ENCODE peak calls at places on chromosomes 1 and 21, in eight cellular contexts. B, V, P, Q, X, T, G and O are unnamed samples.

GRCh38 chr1:102861247-102861646 is 247.1 kb downstream of the COL11A1 start:
- DNase-seq in T (no peak), V (no peak), P (no peak), X (no peak), B (no peak), G (no peak), Q (no peak), O (no peak)

GRCh38 chr1:165289556-165289955 is 67.0 kb downstream of the LMX1A start:
- DNase-seq in X (no peak), T (no peak), G (no peak), B (no peak), P (no peak), Q (no peak), V (no peak), O (no peak)

GRCh38 chr1:202046748-202047708 is 36.6 kb downstream of the ELF3 start:
- DNase-seq in X (no peak), Q (peak), V (no peak), T (peak), P (no peak), B (peak), G (no peak), O (no peak)

GRCh38 chr1:207824691-207825090 is 72.8 kb downstream of the CD46 start:
- DNase-seq in V (peak), T (no peak), X (no peak), P (no peak), Q (no peak), G (no peak), B (no peak), O (no peak)

GRCh38 chr1:200896571-200897187 is 2.0 kb downstream of the INAVA start:
- DNase-seq in X (no peak), Q (peak), G (no peak), V (no peak), B (peak), P (no peak), T (peak), O (peak)

GRCh38 chr1:24966724-24967346 is 36.8 kb upstream of the RUNX3 start:
- DNase-seq in B (no peak), X (no peak), P (no peak), Q (no peak), G (no peak), V (peak), T (peak), O (peak)

GRCh38 chr1:168603501-168604107 is 27.2 kb downstream of the XCL1 start:
- DNase-seq in B (peak), T (peak), P (no peak), V (peak), Q (peak), G (peak), X (peak), O (peak)

GRCh38 chr1:31665264-31665878 is 20.7 kb upstream of the PEF1 start:
- DNase-seq in B (no peak), V (no peak), G (no peak), T (no peak), P (no peak), Q (no peak), X (no peak), O (no peak)

GRCh38 chr1:167808690-167809089 is 86.9 kb downstream of the MPZL1 start:
- DNase-seq in G (no peak), T (no peak), P (no peak), V (no peak), Q (no peak), X (no peak), B (no peak), O (no peak)

GRCh38 chr1:54792686-54793282 is 8.3 kb downstream of the TTC22 start:
- DNase-seq in T (no peak), P (no peak), G (no peak), X (no peak), B (peak), V (peak), Q (no peak), O (no peak)

GRCh38 chr1:158323866-158324265 is 7.5 kb downstream of the CD1B start:
- DNase-seq in Q (no peak), P (no peak), B (no peak), T (no peak), X (no peak), G (no peak), V (no peak), O (no peak)

GRCh38 chr1:82065917-82066316 is 265.2 kb downstream of the ADGRL2 start:
- DNase-seq in V (no peak), P (no peak), X (no peak), B (no peak), G (no peak), T (no peak), Q (no peak), O (no peak)

GRCh38 chr1:232422098-232422497 is 207.8 kb downstream of the SIPA1L2 start:
- DNase-seq in V (no peak), B (no peak), Q (no peak), T (no peak), X (peak), P (no peak), G (no peak), O (no peak)

GRCh38 chr1:924619-925323 is 1.0 kb downstream of the SAMD11 start:
- DNase-seq in B (no peak), G (peak), T (no peak), X (peak), V (no peak), Q (peak), P (no peak), O (no peak)

GRCh38 chr1:86205741-86206140 is 49.2 kb upstream of the COL24A1 start:
- DNase-seq in P (no peak), T (no peak), G (no peak), X (no peak), V (no peak), Q (no peak), B (no peak), O (no peak)

GRCh38 chr1:211514030-211514754 is 22.2 kb upstream of the RD3 start:
- DNase-seq in T (peak), P (no peak), G (peak), X (peak), V (peak), B (peak), Q (peak), O (peak)

GRCh38 chr1:224707849-224708725 is 92.0 kb downstream of the CNIH3 start:
- DNase-seq in B (no peak), Q (no peak), X (no peak), G (no peak), V (no peak), T (no peak), P (no peak), O (no peak)

GRCh38 chr21:35206141-35207125 is 157.3 kb upstream of the RUNX1 start:
- DNase-seq in T (no peak), P (no peak), B (peak), V (no peak), G (no peak), Q (peak), X (peak), O (no peak)

GRCh38 chr1:23657659-23658275 is 33.8 kb upstream of the RPL11 start:
- DNase-seq in G (peak), T (peak), X (peak), Q (peak), B (no peak), V (no peak), P (no peak), O (no peak)

GRCh38 chr1:64393790-64394189 is 76.1 kb upstream of the CACHD1 start:
- DNase-seq in P (no peak), V (no peak), Q (no peak), B (no peak), G (no peak), X (no peak), T (no peak), O (no peak)

GRCh38 chr1:172220376-172220775 is 200.1 kb upstream of the C1orf105 start:
- DNase-seq in P (no peak), T (no peak), B (no peak), Q (no peak), V (no peak), G (no peak), X (no peak), O (no peak)

GRCh38 chr1:25030674-25031589 is 100.9 kb upstream of the RUNX3 start:
- DNase-seq in G (no peak), V (no peak), P (no peak), Q (no peak), B (no peak), X (no peak), T (no peak), O (no peak)

GRCh38 chr1:110240476-110241210 is 30.5 kb downstream of the KCNC4 start:
- DNase-seq in Q (peak), G (no peak), T (no peak), V (peak), P (no peak), X (no peak), B (no peak), O (peak)

GRCh38 chr1:245881767-245882391 is 625.2 kb downstream of the SMYD3 start:
- DNase-seq in X (no peak), T (no peak), B (no peak), G (no peak), P (no peak), V (no peak), Q (no peak), O (no peak)

GRCh38 chr1:19414490-19414889 is 70.8 kb downstream of the CAPZB start:
- DNase-seq in B (no peak), Q (no peak), T (no peak), G (no peak), X (no peak), P (no peak), V (peak), O (no peak)

GRCh38 chr1:89945852-89946476 is 48.9 kb upstream of the ZNF326 start:
- DNase-seq in P (no peak), X (no peak), Q (no peak), G (no peak), T (peak), V (no peak), B (no peak), O (no peak)

GRCh38 chr1:1171551-1172340 is 1.9 kb upstream of the TTLL10 start:
- DNase-seq in Q (no peak), T (no peak), X (no peak), V (no peak), P (no peak), B (no peak), G (peak), O (peak)

GRCh38 chr1:65431111-65431705 is 10.7 kb downstream of the LEPR start:
- DNase-seq in P (no peak), V (no peak), G (no peak), T (no peak), X (peak), Q (no peak), B (no peak), O (no peak)

GRCh38 chr1:33228935-33229487 is 27.3 kb upstream of the ZNF362 start:
- DNase-seq in V (peak), T (no peak), P (no peak), G (no peak), B (no peak), X (no peak), Q (no peak), O (no peak)

GRCh38 chr1:42822833-42823392 is 5.7 kb upstream of the SVBP start:
- DNase-seq in P (no peak), V (no peak), G (no peak), X (no peak), B (no peak), Q (no peak), T (no peak), O (no peak)

GRCh38 chr21:44347911-44348451 is 5.4 kb upstream of the TRPM2 start:
- DNase-seq in P (no peak), Q (no peak), T (no peak), G (no peak), B (peak), X (no peak), V (no peak), O (no peak)

GRCh38 chr1:170665625-170666024 is 1.7 kb downstream of the PRRX1 start:
- DNase-seq in P (no peak), V (no peak), Q (no peak), G (peak), T (no peak), X (no peak), B (no peak), O (no peak)

GRCh38 chr1:86769065-86769464 is 64.7 kb downstream of the SH3GLB1 start:
- DNase-seq in X (no peak), G (no peak), V (no peak), T (no peak), Q (no peak), B (no peak), P (no peak), O (no peak)

GRCh38 chr1:38000529-38001453 is 4.5 kb downstream of the FHL3 start:
- DNase-seq in V (peak), B (no peak), G (peak), T (no peak), P (no peak), X (peak), Q (no peak), O (no peak)

GRCh38 chr1:25657121-25657521 is 40.5 kb downstream of the MAN1C1 start:
- DNase-seq in V (no peak), G (peak), Q (no peak), T (no peak), B (no peak), P (no peak), X (peak), O (peak)

GRCh38 chr1:32946413-32946812 is 18.2 kb downstream of the RNF19B start:
- DNase-seq in V (no peak), X (peak), Q (no peak), P (no peak), B (no peak), T (no peak), G (no peak), O (no peak)

GRCh38 chr1:245301162-245301580 is 146.4 kb downstream of the KIF26B start:
- DNase-seq in B (no peak), X (peak), G (no peak), P (no peak), T (no peak), Q (no peak), V (no peak), O (no peak)

GRCh38 chr1:4464478-4464877 is 189.9 kb upstream of the AJAP1 start:
- DNase-seq in Q (no peak), B (no peak), V (no peak), T (no peak), X (no peak), P (no peak), G (no peak), O (no peak)

GRCh38 chr1:234262754-234263105 is 110.5 kb upstream of the COA6 start:
- DNase-seq in P (no peak), G (no peak), B (peak), X (no peak), Q (no peak), V (no peak), T (no peak), O (no peak)

GRCh38 chr1:234264832-234265231 is 108.4 kb upstream of the COA6 start:
- DNase-seq in P (no peak), G (no peak), V (no peak), Q (no peak), T (no peak), B (no peak), X (no peak), O (no peak)

GRCh38 chr1:234260578-234260977 is 112.7 kb upstream of the COA6 start:
- DNase-seq in P (no peak), G (no peak), Q (no peak), X (peak), T (no peak), B (no peak), V (no peak), O (no peak)

GRCh38 chr1:234262007-234262753 is 111.1 kb upstream of the COA6 start:
- DNase-seq in G (no peak), V (no peak), X (no peak), P (no peak), T (no peak), Q (no peak), B (no peak), O (no peak)

DNA sequence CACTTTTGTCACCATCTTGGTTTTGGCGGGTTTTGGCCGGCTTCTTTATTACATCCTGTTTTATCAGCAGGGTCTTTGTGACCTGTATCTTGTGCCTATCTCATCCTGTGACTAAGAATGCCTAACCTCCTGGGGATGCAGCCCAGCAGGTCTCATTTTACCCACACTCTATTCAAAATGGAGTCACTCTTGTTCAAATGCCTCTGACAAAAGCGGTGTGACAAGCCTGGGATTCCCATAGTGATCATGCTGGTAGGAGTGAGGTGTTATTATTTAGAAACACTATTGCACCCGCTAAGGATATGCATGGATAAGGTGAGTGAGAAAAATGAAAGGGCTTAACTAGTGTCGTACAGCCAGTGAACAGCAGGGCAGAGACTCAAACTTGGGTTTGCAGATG is 111.7 kb upstream of the COA6 start:
- DNase-seq in X (no peak), V (no peak), B (no peak), G (no peak), Q (no peak), P (no peak), T (no peak), O (no peak)
- H3K27ac ChIP-seq in X (no peak), V (no peak), B (no peak), G (no peak), Q (no peak), P (no peak), T (no peak), O (no peak)

GRCh38 chr1:160634543-160635491 is 12.0 kb downstream of the SLAMF1 start:
- DNase-seq in X (no peak), G (no peak), B (no peak), V (no peak), Q (no peak), P (no peak), T (no peak), O (no peak)
- TF ChIP-seq POLR2A in X (no peak), G (no peak), B (no peak), V (no peak), Q (no peak), P (no peak), T (no peak), O (no peak)

GRCh38 chr1:17582124-17582768 is 42.7 kb downstream of the ARHGEF10L start:
- DNase-seq in B (peak), T (no peak), Q (no peak), P (no peak), V (no peak), G (no peak), X (no peak), O (no peak)

GRCh38 chr1:17577907-17578297 is 38.4 kb downstream of the ARHGEF10L start:
- DNase-seq in G (no peak), T (no peak), Q (no peak), V (no peak), B (no peak), X (no peak), P (no peak), O (no peak)

GRCh38 chr1:17584539-17584938 is 45.0 kb downstream of the ARHGEF10L start:
- DNase-seq in Q (no peak), T (no peak), B (no peak), V (no peak), P (no peak), X (no peak), G (no peak), O (no peak)

GRCh38 chr1:17579951-17580939 is 40.7 kb downstream of the ARHGEF10L start:
- DNase-seq in Q (peak), T (no peak), G (no peak), P (no peak), X (no peak), V (no peak), B (peak), O (peak)

DNA sequence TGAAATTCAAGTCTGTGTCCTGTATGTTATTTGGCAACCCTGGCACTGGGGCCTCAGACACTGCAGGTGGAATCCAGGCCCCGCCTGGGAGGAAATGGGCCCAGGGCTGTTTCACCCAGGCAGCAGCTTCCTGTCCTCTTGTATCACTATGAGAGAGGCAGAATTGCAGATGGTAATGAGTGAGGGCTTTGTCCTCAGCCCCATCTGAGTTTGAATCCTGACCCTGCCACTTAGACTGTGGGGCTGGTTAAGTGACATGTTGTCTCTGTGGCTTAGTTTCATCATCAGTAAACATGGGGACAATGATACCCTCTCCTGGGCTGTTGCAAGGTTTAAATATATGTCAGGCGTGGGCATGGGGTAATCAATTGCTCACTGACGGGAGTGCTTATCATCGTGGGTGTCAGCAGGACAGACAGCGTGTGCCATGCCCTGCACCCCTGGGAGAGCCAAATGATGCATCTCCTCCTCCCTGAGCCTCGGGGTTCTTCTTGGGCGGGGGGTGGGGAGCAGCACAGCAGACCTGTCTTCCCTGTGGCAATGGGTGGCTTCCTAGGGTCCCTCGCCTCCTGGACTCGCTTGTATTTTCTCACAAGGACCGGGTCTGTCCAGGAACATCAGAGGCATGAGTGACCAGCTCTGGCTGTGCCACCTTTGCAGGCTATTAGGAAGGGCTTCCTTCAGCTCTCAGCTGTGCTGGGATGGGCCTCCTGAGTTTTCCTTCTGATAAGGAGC is 42.1 kb downstream of the ARHGEF10L start:
- DNase-seq in Q (no peak), V (no peak), G (no peak), X (no peak), B (no peak), T (no peak), P (no peak), O (no peak)
- TF ChIP-seq POLR2AphosphoS5 in Q (no peak), V (no peak), G (no peak), X (no peak), B (no peak), T (no peak), P (no peak), O (no peak)

GRCh38 chr1:12584900-12585525 is 33.0 kb downstream of the DHRS3 start:
- DNase-seq in T (no peak), P (no peak), X (no peak), G (no peak), Q (no peak), V (no peak), B (no peak), O (no peak)

GRCh38 chr1:12587981-12588620 is 29.9 kb downstream of the DHRS3 start:
- DNase-seq in Q (no peak), T (no peak), X (no peak), P (no peak), V (no peak), B (no peak), G (no peak), O (no peak)

GRCh38 chr1:12585536-12585935 is 32.5 kb downstream of the DHRS3 start:
- DNase-seq in G (no peak), B (no peak), P (no peak), V (no peak), Q (no peak), X (no peak), T (no peak), O (no peak)

GRCh38 chr1:12588695-12589094 is 29.3 kb downstream of the DHRS3 start:
- DNase-seq in T (no peak), G (no peak), V (no peak), B (no peak), Q (no peak), X (no peak), P (no peak), O (no peak)

DNA sequence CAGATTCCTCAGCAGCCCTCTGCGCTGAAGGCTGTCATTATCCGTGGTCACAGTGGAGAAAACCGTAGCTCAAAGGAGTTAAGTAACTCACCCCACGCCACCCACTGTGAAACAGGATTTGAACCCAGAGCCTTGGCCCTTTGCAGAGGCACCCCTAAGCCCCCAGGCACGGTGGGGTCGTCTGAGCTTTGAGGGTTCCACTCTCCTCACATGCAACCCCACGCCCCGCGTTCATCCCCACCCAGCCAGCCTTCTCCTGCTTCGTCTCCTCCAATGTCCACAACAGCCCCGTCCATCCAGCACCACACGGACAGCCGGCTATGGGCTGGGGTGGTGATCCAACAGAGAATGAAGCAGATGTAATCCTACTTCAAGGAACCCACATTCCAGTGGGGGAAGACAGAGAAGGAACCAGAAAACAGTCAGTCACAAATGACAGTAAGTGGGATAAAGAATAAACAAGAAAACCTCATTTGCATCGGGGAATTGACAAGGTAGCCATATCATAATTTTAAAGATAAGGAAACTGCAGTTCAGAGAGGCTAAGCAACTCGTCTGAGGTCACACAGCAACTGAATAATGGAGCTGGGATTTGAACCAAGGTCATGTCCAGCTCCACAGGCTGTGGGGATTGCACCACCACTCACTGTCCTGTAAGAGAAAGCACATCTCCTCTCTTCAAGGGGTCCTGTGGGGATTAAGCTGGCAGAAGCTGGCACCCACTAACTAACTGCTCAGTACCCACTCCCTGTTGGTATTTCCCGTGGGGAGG is 31.7 kb downstream of the DHRS3 start:
- DNase-seq in P (no peak), B (no peak), X (no peak), Q (no peak), T (no peak), V (no peak), G (no peak), O (no peak)
- H3K27ac ChIP-seq in P (peak), B (no peak), X (no peak), Q (peak), T (no peak), V (no peak), G (no peak), O (no peak)